ENCODE peak calls at places on chromosomes 6 and 20, in nine cellular contexts. K, L, S, Y, H, O, R, J and A are unnamed samples.

GRCh38 chr20:46265539-46265938 is 42.8 kb downstream of the CDH22 start:
- DNase-seq in L (no peak), S (no peak), K (no peak), Y (no peak), O (no peak), H (no peak), J (no peak), R (no peak), A (no peak)

GRCh38 chr6:31139599-31139998 is 733 bp upstream of the PSORS1C2 start:
- DNase-seq in O (no peak), K (peak), R (no peak), L (no peak), S (no peak), Y (no peak), H (no peak), J (peak), A (no peak)

GRCh38 chr6:79570129-79570801 is 33.0 kb upstream of the LCA5 start:
- DNase-seq in H (no peak), Y (peak), O (no peak), R (no peak), L (peak), J (peak), K (peak), S (no peak), A (no peak)

GRCh38 chr20:10783660-10784336 is 110.0 kb upstream of the JAG1 start:
- DNase-seq in J (no peak), O (no peak), Y (no peak), K (no peak), H (no peak), R (no peak), L (peak), S (no peak), A (peak)

GRCh38 chr6:166693880-166694279 is 66.8 kb upstream of the RPS6KA2 start:
- DNase-seq in S (no peak), R (no peak), L (no peak), H (no peak), K (no peak), Y (no peak), O (no peak), J (no peak), A (no peak)

GRCh38 chr20:64066984-64067605 is 4.1 kb downstream of the TCEA2 start:
- DNase-seq in J (no peak), K (no peak), L (no peak), O (no peak), R (no peak), H (no peak), S (no peak), Y (no peak), A (no peak)

GRCh38 chr6:75300206-75300605 is 15.6 kb upstream of the TMEM30A start:
- DNase-seq in H (no peak), Y (no peak), S (no peak), K (no peak), R (no peak), J (no peak), O (no peak), L (no peak), A (no peak)

GRCh38 chr6:51396583-51396982 is 577.9 kb downstream of the TFAP2B start:
- DNase-seq in K (no peak), Y (no peak), H (no peak), J (no peak), R (no peak), O (no peak), S (no peak), L (no peak), A (no peak)

GRCh38 chr6:117791012-117791411 is 115.7 kb downstream of the NUS1 start:
- DNase-seq in J (no peak), H (no peak), O (no peak), S (no peak), L (no peak), R (no peak), Y (no peak), K (no peak), A (no peak)

GRCh38 chr6:620166-620565 is 36.7 kb downstream of the HUS1B start:
- DNase-seq in S (no peak), O (no peak), K (no peak), L (no peak), R (no peak), Y (no peak), J (no peak), H (no peak), A (no peak)

GRCh38 chr6:154606457-154606856 is 96.0 kb upstream of the CNKSR3 start:
- DNase-seq in S (peak), H (peak), R (peak), O (peak), Y (no peak), L (no peak), J (no peak), K (no peak), A (no peak)

GRCh38 chr20:11274137-11274536 is 600.3 kb upstream of the JAG1 start:
- DNase-seq in J (peak), L (peak), R (no peak), H (no peak), O (no peak), S (no peak), Y (peak), K (peak), A (peak)

GRCh38 chr6:422423-423061 is 31.0 kb downstream of the IRF4 start:
- DNase-seq in J (peak), O (no peak), K (peak), L (no peak), S (no peak), Y (peak), H (peak), R (peak), A (no peak)

GRCh38 chr6:134398453-134398852 is 80.5 kb upstream of the SGK1 start:
- DNase-seq in H (no peak), K (peak), J (no peak), Y (no peak), S (no peak), R (no peak), O (no peak), L (peak), A (no peak)

GRCh38 chr6:91483415-91483814 is 896.5 kb upstream of the MAP3K7 start:
- DNase-seq in L (peak), K (no peak), J (no peak), H (no peak), S (no peak), R (no peak), Y (no peak), O (no peak), A (no peak)

GRCh38 chr20:25058051-25058796 is at the start of gene ACSS1:
- DNase-seq in S (peak), K (peak), J (peak), O (peak), L (peak), Y (peak), R (peak), H (peak), A (peak)

GRCh38 chr6:27078734-27079357 is 168.7 kb upstream of the PRSS16 start:
- DNase-seq in R (no peak), H (peak), J (peak), K (peak), Y (peak), O (peak), S (peak), L (peak), A (peak)